ENCODE peak calls at places on chromosomes 7 and 10, in four cellular contexts. K is left lung, S is adrenal gland, R is neural crest cell. N is an unnamed sample.

GRCh38 chr10:522350-522749 is 167.1 kb downstream of the DIP2C start:
- DNase-seq in K (no peak), S (no peak), R (no peak), N (no peak)

GRCh38 chr10:17582015-17582414 is 35.2 kb downstream of the HACD1 start:
- DNase-seq in K (no peak), S (no peak), R (no peak), N (no peak)

GRCh38 chr10:133239990-133240389 is 2.3 kb downstream of the VENTX start:
- DNase-seq in K (no peak), S (no peak), R (no peak), N (no peak)

GRCh38 chr10:132493756-132494290 is 43.8 kb upstream of the INPP5A start:
- DNase-seq in K (peak; percentile 63), S (no peak), R (no peak), N (no peak)

GRCh38 chr7:6142871-6143380 is 111.8 kb downstream of the ANKRD61 start:
- DNase-seq in K (no peak), S (peak; percentile 35), R (no peak), N (no peak)

GRCh38 chr7:95772771-95773581 is 622 bp downstream of the DYNC1I1 start:
- DNase-seq in K (no peak), S (peak; percentile 86), R (no peak), N (no peak)

GRCh38 chr10:105793071-105793470 is 1152.0 kb downstream of the SORCS3 start:
- DNase-seq in K (no peak), S (no peak), R (no peak), N (no peak)

GRCh38 chr7:131035088-131035770 is 292.4 kb upstream of the MKLN1 start:
- DNase-seq in K (no peak), S (no peak), R (no peak), N (no peak)

GRCh38 chr10:121644501-121644900 is 46.3 kb upstream of the FGFR2 start:
- DNase-seq in K (no peak), S (no peak), R (no peak), N (no peak)

GRCh38 chr10:22372298-22372697 is 27.0 kb downstream of the SPAG6 start:
- DNase-seq in K (peak; percentile 49), S (no peak), R (no peak), N (no peak)

GRCh38 chr10:11783558-11783865 is 39.6 kb upstream of the PROSER2 start:
- DNase-seq in K (no peak), S (no peak), R (no peak), N (no peak)

GRCh38 chr10:133393401-133394063 is 425 bp upstream of the MTG1 start:
- DNase-seq in K (peak; percentile 38), S (peak; percentile 55), R (no peak), N (no peak)

GRCh38 chr10:88428442-88428841 is 154.7 kb downstream of the RNLS start:
- DNase-seq in K (no peak), S (no peak), R (no peak), N (no peak)

GRCh38 chr10:82463165-82463564 is 588.2 kb downstream of the NRG3 start:
- DNase-seq in K (no peak), S (no peak), R (no peak), N (no peak)